ENCODE peak calls at places on chromosomes 12 and 14, in six cellular contexts. S, Q, R, N, J and B are unnamed samples.

GRCh38 chr12:59695379-59695778 is 99.5 kb downstream of the SLC16A7 start:
- DNase-seq in J (no peak), R (no peak), N (no peak), S (peak), Q (no peak), B (no peak)

GRCh38 chr12:71780207-71780822 is 25.7 kb downstream of the RAB21 start:
- DNase-seq in J (peak), R (peak), S (peak), N (no peak), Q (no peak), B (peak)

GRCh38 chr14:69013943-69014782 is 35.1 kb upstream of the ACTN1 start:
- DNase-seq in S (peak), R (peak), J (peak), N (no peak), Q (peak), B (peak)

GRCh38 chr14:52703225-52703624 is 3.8 kb upstream of the PSMC6 start:
- DNase-seq in R (peak), J (peak), Q (no peak), S (peak), N (no peak), B (peak)

GRCh38 chr14:104099096-104100041 is 13.9 kb downstream of the ASPG start:
- DNase-seq in R (no peak), N (no peak), S (no peak), Q (peak), J (no peak), B (no peak)

GRCh38 chr14:53848851-53849250 is 107.8 kb downstream of the BMP4 start:
- DNase-seq in J (no peak), S (no peak), R (no peak), N (no peak), Q (no peak), B (no peak)

GRCh38 chr14:32507029-32507984 is 178.2 kb downstream of the AKAP6 start:
- DNase-seq in Q (no peak), S (peak), N (no peak), R (peak), J (peak), B (peak)

GRCh38 chr12:64611430-64612286 is 1.4 kb downstream of the RASSF3 start:
- DNase-seq in S (peak), N (no peak), J (peak), R (peak), Q (no peak), B (peak)

GRCh38 chr12:87870061-87870460 is 159.1 kb downstream of the C12orf50 start:
- DNase-seq in J (peak), S (peak), Q (no peak), R (peak), N (no peak), B (no peak)

GRCh38 chr14:60561845-60562746 is 53.1 kb downstream of the SIX6 start:
- DNase-seq in J (peak), Q (no peak), N (no peak), R (peak), S (peak), B (peak)

GRCh38 chr12:128120035-128120434 is 146.9 kb upstream of the TMEM132C start:
- DNase-seq in Q (no peak), J (no peak), S (no peak), R (no peak), N (no peak), B (no peak)

GRCh38 chr12:128121424-128121823 is 145.5 kb upstream of the TMEM132C start:
- DNase-seq in R (no peak), Q (no peak), N (no peak), S (no peak), J (no peak), B (no peak)

GRCh38 chr12:128114485-128114884 is 152.5 kb upstream of the TMEM132C start:
- DNase-seq in R (no peak), Q (no peak), J (no peak), N (no peak), S (no peak), B (no peak)

GRCh38 chr12:128111951-128112350 is 155.0 kb upstream of the TMEM132C start:
- DNase-seq in N (no peak), J (no peak), S (no peak), Q (no peak), R (no peak), B (no peak)

GRCh38 chr12:128116537-128116936 is 150.4 kb upstream of the TMEM132C start:
- DNase-seq in S (no peak), R (no peak), N (no peak), J (no peak), Q (no peak), B (no peak)
- H3K4me3 ChIP-seq in S (no peak), R (no peak), N (no peak), J (no peak), Q (no peak), B (no peak)

GRCh38 chr12:98894412-98895085 is 249.5 kb downstream of the APAF1 start:
- DNase-seq in S (no peak), J (no peak), N (no peak), R (peak), Q (no peak), B (peak)
- H3K4me3 ChIP-seq in S (no peak), J (peak), N (peak), R (peak), Q (peak), B (peak)

DNA sequence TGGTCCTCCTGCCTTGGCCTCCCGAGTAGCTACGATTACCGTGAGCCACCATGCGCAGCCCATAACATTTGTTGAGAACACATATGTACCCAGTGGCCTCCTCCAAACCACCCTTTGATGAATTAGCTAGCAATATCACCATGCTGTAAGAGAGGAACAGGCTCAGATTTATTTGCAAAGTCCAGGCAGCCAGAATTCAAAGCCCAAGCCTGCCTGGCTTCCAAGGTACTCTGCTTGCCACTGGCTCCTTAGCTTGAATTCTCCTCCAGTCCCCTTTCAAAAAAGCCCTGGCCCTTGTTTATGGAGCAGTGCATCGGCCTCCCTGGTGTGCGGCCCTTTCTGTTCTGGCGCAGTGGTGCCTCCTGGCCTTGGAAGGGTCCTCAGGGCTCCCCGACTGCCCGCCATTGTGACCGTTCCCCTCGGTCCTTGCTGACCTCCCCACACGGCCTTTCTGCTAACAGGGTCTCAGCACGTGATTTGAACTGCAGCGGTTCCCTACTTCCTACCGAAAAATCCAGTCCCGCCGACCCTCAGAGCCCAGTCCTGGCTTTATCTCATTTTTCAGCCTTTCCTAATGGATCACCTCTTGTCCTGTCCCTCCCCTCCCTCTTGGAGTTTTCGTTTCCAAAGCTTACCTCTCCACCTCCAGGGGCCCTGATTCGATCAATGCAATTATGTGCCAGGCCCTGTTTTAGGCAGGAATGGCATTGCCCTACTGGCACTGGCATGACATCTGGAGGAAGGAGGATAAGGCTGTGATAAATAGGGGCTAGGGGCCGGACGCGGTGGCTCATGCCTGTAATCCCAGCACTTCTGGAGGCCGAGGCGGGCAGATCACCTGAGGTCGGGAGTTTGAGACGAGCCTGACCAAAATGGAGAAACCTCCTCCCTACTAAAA is 22.0 kb downstream of the SLC25A29 start:
- DNase-seq in Q (peak), N (no peak), R (no peak), S (no peak), J (no peak), B (no peak)
- H3K4me3 ChIP-seq in Q (peak), N (peak), R (peak), S (peak), J (no peak), B (peak)

GRCh38 chr12:32455607-32456063 is 56.3 kb downstream of the FGD4 start:
- DNase-seq in R (peak), N (no peak), J (peak), Q (no peak), S (peak), B (peak)
- H3K4me3 ChIP-seq in R (peak), N (peak), J (no peak), Q (peak), S (peak), B (peak)

GRCh38 chr12:6337958-6338406 is 3.9 kb downstream of the TNFRSF1A start:
- DNase-seq in J (peak), Q (no peak), N (no peak), S (peak), R (no peak), B (no peak)
- H3K4me3 ChIP-seq in J (no peak), Q (peak), N (peak), S (peak), R (no peak), B (peak)

DNA sequence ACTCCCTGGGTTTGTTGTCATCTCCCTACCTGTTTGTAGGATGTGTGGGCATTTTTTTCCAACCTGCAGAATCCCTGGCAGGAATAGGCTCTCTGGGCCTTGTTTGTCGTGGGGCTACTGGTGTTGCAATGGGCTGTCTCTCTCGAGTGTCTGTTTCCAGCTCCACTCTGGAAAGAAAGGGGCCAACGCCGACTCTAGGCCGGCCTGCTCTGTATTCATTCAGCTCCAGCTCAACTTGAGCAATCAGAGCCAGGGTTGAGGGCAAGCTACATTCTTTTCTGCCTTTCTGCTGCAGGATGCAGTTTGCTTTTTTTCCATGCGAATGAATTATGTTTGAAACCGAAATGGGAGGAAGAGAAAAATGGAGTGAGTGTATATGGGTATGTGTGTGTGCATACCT is 2.3 kb downstream of the JDP2 start:
- DNase-seq in R (no peak), N (no peak), Q (no peak), S (peak), J (peak), B (no peak)
- H3K4me3 ChIP-seq in R (no peak), N (peak), Q (peak), S (peak), J (no peak), B (peak)

GRCh38 chr12:107912421-107913004 is 138.0 kb downstream of the ASCL4 start:
- DNase-seq in S (no peak), J (no peak), R (peak), Q (peak), N (no peak), B (no peak)
- H3K4me3 ChIP-seq in S (no peak), J (no peak), R (peak), Q (no peak), N (no peak), B (no peak)

DNA sequence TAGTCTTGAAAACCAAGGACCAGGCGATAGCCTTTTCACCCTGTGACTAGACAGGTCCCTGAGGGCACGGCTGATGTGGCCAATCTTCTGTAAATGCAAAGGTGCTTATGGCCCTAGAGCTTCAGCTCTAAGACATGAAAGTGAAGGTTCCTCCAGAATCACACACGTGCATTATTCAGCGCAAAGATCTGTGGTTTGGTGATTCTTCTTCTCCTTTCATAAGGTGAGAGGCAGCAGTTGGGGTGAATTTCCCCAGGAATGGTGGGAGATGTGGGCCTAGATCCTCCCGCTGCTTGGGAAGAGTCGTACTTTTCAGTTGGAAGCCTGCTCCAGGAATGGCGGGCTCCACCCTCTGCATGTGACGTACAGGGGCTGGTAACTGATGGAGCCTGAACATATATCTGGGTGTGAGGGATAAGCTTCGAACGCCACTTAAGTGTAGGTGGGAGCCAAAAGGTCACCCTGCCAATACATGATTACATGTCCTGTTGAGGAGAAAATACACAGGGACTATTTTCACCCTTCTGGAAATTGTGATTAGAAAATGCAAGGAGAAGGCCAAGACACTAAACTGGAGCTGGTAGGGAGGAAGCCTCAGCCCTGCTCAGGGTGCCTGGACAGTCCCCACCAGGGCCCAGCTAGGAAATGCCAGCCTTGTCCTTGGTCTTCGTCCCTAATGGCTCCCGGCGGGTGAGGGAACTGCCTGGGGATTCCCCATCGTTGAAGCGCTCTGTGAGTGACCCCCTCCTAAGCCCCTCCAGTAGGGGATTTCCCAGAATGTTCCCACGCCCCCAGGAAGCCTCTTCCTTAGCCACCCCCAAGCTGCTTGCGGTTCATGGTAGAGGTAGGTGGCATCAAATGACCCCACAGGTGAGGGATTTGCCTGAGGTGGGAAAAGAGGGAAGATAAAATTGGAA is 17.6 kb downstream of the BATF start:
- DNase-seq in Q (no peak), S (no peak), J (peak), N (no peak), R (no peak), B (no peak)
- H3K4me3 ChIP-seq in Q (no peak), S (no peak), J (no peak), N (no peak), R (no peak), B (no peak)